ENCODE peak calls at places on chromosomes 3 and 15, in seven cellular contexts. P is stomach, I is esophagus squamous epithelium, S is lower lobe of right lung, J is Peyer's patch, K is nephron progenitor cell, B is cardiac muscle cell. M is an unnamed sample.

GRCh38 chr15:80946576-80946975 is 43.0 kb downstream of the MESD start:
- DNase-seq in P (no peak), I (no peak), S (no peak), J (no peak), K (no peak), B (no peak), M (no peak)

GRCh38 chr3:12967751-12968209 is 105.4 kb downstream of the IQSEC1 start:
- DNase-seq in P (peak), I (peak), S (peak), J (peak), K (peak), B (peak), M (peak)

GRCh38 chr3:171936231-171936841 is 93.2 kb downstream of the TMEM212 start:
- DNase-seq in P (no peak), I (no peak), S (peak), J (no peak), K (no peak), B (no peak), M (peak)

GRCh38 chr3:110995461-110996226 is 76.0 kb upstream of the NECTIN3 start:
- DNase-seq in P (no peak), I (no peak), S (no peak), J (no peak), K (no peak), B (no peak), M (peak)

GRCh38 chr3:69838696-69839515 is 99.6 kb downstream of the MITF start:
- DNase-seq in P (no peak), I (no peak), S (no peak), J (no peak), K (no peak), B (peak), M (peak)

GRCh38 chr3:187738089-187738399 is 7.2 kb downstream of the BCL6 start:
- DNase-seq in P (no peak), I (no peak), S (no peak), J (no peak), K (no peak), B (no peak), M (no peak)

GRCh38 chr3:34683851-34684250 is 885.4 kb downstream of the PDCD6IP start:
- DNase-seq in P (peak), I (no peak), S (peak), J (peak), K (peak), B (peak), M (peak)

GRCh38 chr3:53506110-53506762 is 11.8 kb downstream of the CACNA1D start:
- DNase-seq in P (no peak), I (no peak), S (no peak), J (no peak), K (no peak), B (no peak), M (no peak)

GRCh38 chr15:100914876-100915275 is 4.3 kb upstream of the LRRK1 start:
- DNase-seq in P (no peak), I (no peak), S (no peak), J (no peak), K (no peak), B (peak), M (no peak)

GRCh38 chr15:100918690-100919480 is at the start of gene LRRK1:
- DNase-seq in P (no peak), I (no peak), S (peak), J (peak), K (peak), B (peak), M (peak)

GRCh38 chr15:100920516-100921135 is 1.5 kb downstream of the LRRK1 start:
- DNase-seq in P (no peak), I (no peak), S (no peak), J (no peak), K (no peak), B (peak), M (no peak)

GRCh38 chr15:100919481-100920405 is 586 bp downstream of the LRRK1 start:
- DNase-seq in P (no peak), I (no peak), S (peak), J (peak), K (peak), B (peak), M (no peak)

GRCh38 chr15:100918034-100918689 is 995 bp upstream of the LRRK1 start:
- DNase-seq in P (peak), I (no peak), S (peak), J (peak), K (peak), B (peak), M (peak)
- TF ChIP-seq CTCF in P (peak), I (peak), S (peak), J (peak), K (peak), B (peak), M (peak)

GRCh38 chr15:77630956-77631789 is 1.5 kb downstream of the LINGO1 start:
- DNase-seq in P (no peak), I (no peak), S (no peak), J (no peak), K (peak), B (peak), M (no peak)
- TF ChIP-seq CTCF in P (no peak), I (no peak), S (no peak), J (no peak), K (no peak), B (peak), M (peak)

DNA sequence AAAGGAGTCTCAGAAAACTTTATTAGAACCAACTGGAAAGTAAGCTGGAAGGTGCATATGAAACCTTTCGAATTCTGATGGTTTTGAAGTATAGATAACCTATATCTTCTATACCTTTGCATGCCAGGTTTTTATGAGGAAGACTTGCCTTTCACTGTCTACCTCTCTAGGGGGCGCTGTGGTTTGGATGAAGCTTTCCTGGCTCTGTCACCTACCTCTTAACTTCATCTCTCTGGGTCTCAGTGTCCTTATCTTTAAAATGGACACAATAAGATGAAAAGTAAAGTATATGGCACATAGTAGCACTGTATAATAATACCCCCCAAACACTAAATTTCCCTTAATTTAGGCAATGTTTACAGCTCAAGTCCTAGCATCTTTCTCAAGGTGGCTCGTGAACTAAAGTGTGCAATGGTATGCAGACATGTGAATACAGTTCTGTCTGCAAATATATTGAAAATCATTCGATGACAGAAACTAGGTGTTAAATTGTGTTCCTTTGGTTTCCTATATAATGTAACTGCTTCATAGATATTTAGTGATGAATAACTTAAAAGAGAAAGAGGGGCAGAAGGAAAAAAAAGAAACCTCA is 314.3 kb downstream of the CHST2 start:
- DNase-seq in P (no peak), I (no peak), S (no peak), J (no peak), K (no peak), B (no peak), M (no peak)
- TF ChIP-seq CTCF in P (no peak), I (peak), S (peak), J (no peak), K (peak), B (peak), M (peak)

GRCh38 chr3:50298836-50299637 is at the start of the genes HYAL3 and NAA80:
- DNase-seq in P (peak), I (peak), S (peak), J (peak), K (peak), B (peak), M (peak)
- TF ChIP-seq CTCF in P (peak), I (peak), S (peak), J (peak), K (peak), B (peak), M (peak)

GRCh38 chr15:45402162-45402954 is 24.0 kb upstream of the GATM start:
- DNase-seq in P (peak), I (peak), S (peak), J (peak), K (peak), B (peak), M (peak)
- TF ChIP-seq CTCF in P (no peak), I (no peak), S (no peak), J (no peak), K (no peak), B (no peak), M (no peak)

M was measured in brain microvascular endothelial cell.